ENCODE peak calls at places on chromosome 10, in seven cellular contexts. P is tibial artery; A is ascending aorta; C is IMR-90; T is breast epithelium; Y is heart right ventricle; B is CD8-positive, alpha-beta T cell. J is an unnamed sample.

GRCh38 chr10:7272008-7272407 is 138.8 kb downstream of the SFMBT2 start:
- DNase-seq in C (no peak), T (no peak), B (no peak), Y (no peak), P (no peak), A (no peak), J (no peak)

GRCh38 chr10:102508506-102508905 is 4.7 kb downstream of the SUFU start:
- DNase-seq in B (no peak), Y (no peak), T (no peak), A (no peak), P (peak; percentile 9), C (no peak), J (no peak)

GRCh38 chr10:69278446-69278963 is at the start of gene HK1:
- DNase-seq in P (peak; percentile 66), Y (peak; percentile 23), A (no peak), B (no peak), T (peak; percentile 35), C (no peak), J (no peak)

GRCh38 chr10:71124921-71125748 is 87.2 kb upstream of the UNC5B start:
- DNase-seq in P (no peak), B (no peak), C (no peak), Y (peak; percentile 29), T (no peak), A (no peak), J (no peak)

GRCh38 chr10:6232225-6232807 is 29.6 kb downstream of the PFKFB3 start:
- DNase-seq in C (no peak), T (no peak), Y (no peak), A (no peak), B (no peak), P (no peak), J (no peak)

GRCh38 chr10:9010093-9010492 is 955.6 kb downstream of the GATA3 start:
- DNase-seq in B (peak; percentile 46), P (no peak), T (no peak), C (no peak), Y (no peak), A (no peak), J (no peak)

GRCh38 chr10:103855852-103856496 is 598 bp upstream of the SH3PXD2A start:
- DNase-seq in Y (no peak), C (no peak), P (peak; percentile 41), T (no peak), A (no peak), B (no peak), J (no peak)

GRCh38 chr10:90484518-90484917 is 373.3 kb downstream of the HTR7 start:
- DNase-seq in C (no peak), B (no peak), Y (peak; percentile 13), T (no peak), P (no peak), A (no peak), J (no peak)

GRCh38 chr10:24589265-24589664 is 134.4 kb downstream of the ARHGAP21 start:
- DNase-seq in P (no peak), T (no peak), A (no peak), C (no peak), Y (no peak), B (no peak), J (no peak)

GRCh38 chr10:31659665-31660064 is 269.0 kb downstream of the ARHGAP12 start:
- DNase-seq in P (no peak), C (no peak), Y (no peak), A (no peak), B (no peak), T (no peak), J (no peak)

GRCh38 chr10:99329238-99329890 is at the start of gene CNNM1:
- DNase-seq in T (no peak), A (no peak), Y (no peak), C (no peak), B (no peak), P (no peak), J (no peak)

GRCh38 chr10:75110006-75110632 is 1.3 kb upstream of the SAMD8 start:
- DNase-seq in Y (peak; percentile 42), B (no peak), P (peak; percentile 64), C (no peak), T (no peak), A (no peak), J (no peak)

GRCh38 chr10:43043773-43044394 is 33.0 kb upstream of the RET start:
- DNase-seq in B (no peak), A (no peak), Y (no peak), T (no peak), C (no peak), P (peak; percentile 53), J (no peak)

GRCh38 chr10:57657164-57657765 is 610.4 kb downstream of the IPMK start:
- DNase-seq in Y (peak; percentile 5), C (peak; percentile 39), B (no peak), T (no peak), P (no peak), A (no peak), J (no peak)

GRCh38 chr10:78437407-78437768 is 403.7 kb downstream of the RPS24 start:
- DNase-seq in B (no peak), A (no peak), Y (no peak), C (no peak), T (no peak), P (no peak), J (no peak)

GRCh38 chr10:13686331-13686752 is 99.6 kb downstream of the PRPF18 start:
- DNase-seq in P (no peak), C (peak; percentile 50), Y (peak; percentile 63), T (no peak), A (no peak), B (no peak), J (no peak)

GRCh38 chr10:112262556-112262955 is 20.6 kb upstream of the TECTB start:
- DNase-seq in B (no peak), P (no peak), C (peak; percentile 28), T (no peak), Y (no peak), A (no peak), J (no peak)

GRCh38 chr10:97687785-97688781 is 1.0 kb upstream of the AVPI1 start:
- DNase-seq in B (no peak), Y (no peak), P (peak; percentile 79), C (peak; percentile 93), T (no peak), A (no peak), J (no peak)

GRCh38 chr10:31759124-31759798 is 169.4 kb downstream of the ARHGAP12 start:
- DNase-seq in T (peak; percentile 45), P (peak; percentile 84), C (no peak), A (no peak), Y (peak; percentile 69), B (peak; percentile 11), J (no peak)

GRCh38 chr10:30812018-30812851 is 182.7 kb upstream of the LYZL2 start:
- DNase-seq in P (peak; percentile 73), Y (peak; percentile 37), T (peak; percentile 21), A (no peak), B (no peak), C (peak; percentile 95), J (no peak)

GRCh38 chr10:43846187-43846680 is 197.6 kb upstream of the ZNF32 start:
- DNase-seq in B (no peak), Y (peak; percentile 54), C (peak; percentile 57), P (no peak), A (no peak), T (no peak), J (peak; percentile 11)

DNA sequence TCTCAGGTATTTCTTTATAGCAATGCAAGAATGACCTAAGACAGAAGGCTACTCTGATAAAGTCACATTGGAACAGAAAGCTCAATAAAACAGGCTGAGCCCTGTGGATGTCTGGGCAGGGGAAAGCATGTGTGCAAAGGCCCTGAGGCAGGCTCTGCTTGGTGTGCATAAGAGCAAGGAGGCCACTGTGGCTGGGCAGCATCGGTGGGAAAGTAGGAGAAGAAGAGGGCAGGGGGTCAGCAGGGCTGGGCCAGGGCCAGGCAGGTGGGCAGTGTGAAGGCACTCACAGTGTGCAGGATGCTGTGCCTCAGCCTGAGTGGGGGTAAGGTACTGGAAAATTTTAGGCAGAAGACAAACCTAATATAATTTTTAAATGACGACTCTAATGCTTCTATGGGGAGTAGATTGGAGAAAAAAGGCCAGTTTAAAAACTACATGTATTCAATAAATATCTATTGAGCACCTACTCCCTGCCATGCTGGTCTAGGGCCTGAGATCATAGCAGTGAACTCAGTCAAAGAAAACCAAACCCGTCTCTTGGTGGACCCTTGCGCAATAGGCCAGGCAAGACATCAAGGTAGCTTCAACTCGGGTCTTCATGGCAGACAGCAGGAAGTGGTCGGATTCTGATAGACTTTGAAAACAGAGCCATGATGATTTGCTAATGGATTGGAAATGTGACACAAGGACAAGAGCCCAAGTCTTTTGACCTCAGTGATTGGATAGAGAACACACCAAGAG is 572.3 kb downstream of the TCERG1L start:
- DNase-seq in P (peak; percentile 44), Y (no peak), A (no peak), T (no peak), C (no peak), B (no peak), J (no peak)
- H3K9me3 ChIP-seq in P (no peaks in the 10 kb centered on the region), Y (no peaks in the 10 kb centered on the region), A (no peaks in the 10 kb centered on the region), T (no peaks in the 10 kb centered on the region), C (peaks cover 56% of the 10 kb centered on the region), B (no peaks in the 10 kb centered on the region), J (no peaks in the 10 kb centered on the region)

DNA sequence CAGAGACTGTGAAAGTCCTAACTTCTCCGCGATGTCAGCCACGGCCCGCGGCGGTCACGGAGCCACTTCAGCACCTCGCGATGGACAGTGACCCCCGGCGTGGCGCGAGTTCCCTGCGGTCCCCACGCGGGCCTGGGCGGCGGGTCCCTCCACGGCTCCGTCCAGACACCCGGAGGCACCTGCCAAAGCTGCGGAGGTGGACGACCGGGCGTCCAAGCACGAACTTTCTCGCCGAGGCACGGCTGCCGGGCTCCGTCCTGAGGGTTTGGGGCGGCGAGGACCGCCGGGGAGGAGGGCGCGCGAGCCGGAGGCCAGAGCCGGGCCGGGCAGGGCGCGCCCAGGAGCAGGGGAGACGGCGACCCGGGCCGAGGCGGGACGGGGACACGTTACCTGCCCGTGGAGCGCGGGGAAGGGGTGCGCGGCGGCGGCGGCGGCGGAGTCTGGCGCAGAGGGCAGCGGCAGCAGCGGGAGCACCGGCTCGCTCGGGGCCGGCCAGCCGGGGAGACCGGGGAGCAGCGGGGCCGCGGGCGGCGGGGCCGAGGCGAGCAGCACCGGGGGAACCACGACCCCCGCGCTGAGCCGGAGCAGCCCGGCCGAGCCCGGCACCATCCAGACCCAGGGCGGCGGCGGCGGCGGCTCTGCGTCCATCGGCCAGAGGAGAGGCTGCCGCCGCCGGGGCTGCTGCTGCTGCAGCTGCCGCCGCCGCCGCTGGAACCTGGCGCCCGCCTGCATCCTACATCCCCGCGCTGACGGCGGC is 439 bp downstream of the TCERG1L start:
- DNase-seq in C (no peak), P (no peak), A (no peak), B (no peak), Y (no peak), T (no peak), J (no peak)
- H3K9me3 ChIP-seq in C (peaks cover 16% of the 10 kb centered on the region), P (no peaks in the 10 kb centered on the region), A (no peaks in the 10 kb centered on the region), B (no peaks in the 10 kb centered on the region), Y (no peaks in the 10 kb centered on the region), T (no peaks in the 10 kb centered on the region), J (no peaks in the 10 kb centered on the region)

DNA sequence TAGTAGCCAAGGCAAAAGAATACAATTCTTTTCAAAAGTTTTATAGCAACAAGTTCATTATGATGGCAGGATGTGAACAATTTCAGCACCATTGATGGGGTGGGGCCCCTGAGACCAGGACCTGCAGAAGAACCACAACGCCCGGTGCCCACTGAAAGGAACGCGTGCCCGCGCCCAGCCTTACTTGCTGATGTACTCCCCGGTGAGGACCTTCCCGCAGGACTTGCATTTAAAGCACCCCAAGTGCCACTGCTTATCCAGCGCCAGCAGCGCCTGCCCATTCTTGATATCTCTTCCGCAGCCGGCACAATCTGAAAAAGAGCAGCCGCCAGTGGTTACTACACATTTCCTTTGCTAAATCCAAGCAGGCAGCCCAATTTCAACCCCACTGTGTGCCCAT is 110.6 kb downstream of the ABLIM1 start:
- DNase-seq in C (no peak), B (no peak), Y (no peak), T (no peak), P (no peak), A (no peak), J (no peak)
- H3K9me3 ChIP-seq in C (no peaks in the 10 kb centered on the region), B (no peaks in the 10 kb centered on the region), Y (no peaks in the 10 kb centered on the region), T (no peaks in the 10 kb centered on the region), P (no peaks in the 10 kb centered on the region), A (no peaks in the 10 kb centered on the region), J (no peaks in the 10 kb centered on the region)

GRCh38 chr10:129866894-129867293 is 97.2 kb downstream of the EBF3 start:
- DNase-seq in B (no peak), P (no peak), A (no peak), Y (no peak), T (no peak), C (no peak), J (no peak)
- H3K9me3 ChIP-seq in B (no peaks in the 10 kb centered on the region), P (no peaks in the 10 kb centered on the region), A (no peaks in the 10 kb centered on the region), Y (no peaks in the 10 kb centered on the region), T (no peaks in the 10 kb centered on the region), C (peaks cover 14% of the 10 kb centered on the region), J (no peaks in the 10 kb centered on the region)